ENCODE peak calls at places on chromosomes 2 and 18, in six cellular contexts. A is heart left ventricle, Q is spleen, Y is transverse colon, O is left ventricle myocardium inferior, S is upper lobe of left lung. U is an unnamed sample.
A peak's percentile ranks its signal among the peaks of the same experiment; 100 is the strongest.

GRCh38 chr2:72846171-72847095 is 20.6 kb upstream of the EXOC6B start:
- DNase-seq in A (no peak), Q (no peak), Y (no peak), O (no peak), S (no peak), U (no peak)

GRCh38 chr2:6866239-6866745 is 585 bp upstream of the CMPK2 start:
- DNase-seq in A (no peak), Q (peak; percentile 77), Y (peak; percentile 42), O (no peak), S (peak; percentile 64), U (no peak)

GRCh38 chr2:231927566-231927890 is 1.3 kb upstream of the NPPC start:
- DNase-seq in A (no peak), Q (no peak), Y (no peak), O (no peak), S (no peak), U (no peak)

GRCh38 chr2:30821960-30822359 is 14.7 kb upstream of the CAPN13 start:
- DNase-seq in A (no peak), Q (no peak), Y (no peak), O (no peak), S (no peak), U (no peak)

GRCh38 chr18:36811955-36812354 is 16.8 kb downstream of the TPGS2 start:
- DNase-seq in A (no peak), Q (no peak), Y (no peak), O (no peak), S (no peak), U (no peak)

GRCh38 chr2:142061733-142062132 is 69.1 kb downstream of the LRP1B start:
- DNase-seq in A (no peak), Q (no peak), Y (no peak), O (no peak), S (no peak), U (no peak)

GRCh38 chr18:7889515-7889914 is 322.4 kb downstream of the PTPRM start:
- DNase-seq in A (no peak), Q (no peak), Y (no peak), O (no peak), S (no peak), U (no peak)

GRCh38 chr18:10062292-10062940 is 148.6 kb downstream of the VAPA start:
- DNase-seq in A (no peak), Q (no peak), Y (no peak), O (no peak), S (no peak), U (no peak)

GRCh38 chr2:112155331-112156151 is 17.4 kb downstream of the FBLN7 start:
- DNase-seq in A (no peak), Q (peak; percentile 87), Y (no peak), O (no peak), S (no peak), U (no peak)

GRCh38 chr2:127864877-127865276 is 6.9 kb upstream of the POLR2D start:
- DNase-seq in A (no peak), Q (no peak), Y (peak; percentile 89), O (no peak), S (no peak), U (no peak)

DNA sequence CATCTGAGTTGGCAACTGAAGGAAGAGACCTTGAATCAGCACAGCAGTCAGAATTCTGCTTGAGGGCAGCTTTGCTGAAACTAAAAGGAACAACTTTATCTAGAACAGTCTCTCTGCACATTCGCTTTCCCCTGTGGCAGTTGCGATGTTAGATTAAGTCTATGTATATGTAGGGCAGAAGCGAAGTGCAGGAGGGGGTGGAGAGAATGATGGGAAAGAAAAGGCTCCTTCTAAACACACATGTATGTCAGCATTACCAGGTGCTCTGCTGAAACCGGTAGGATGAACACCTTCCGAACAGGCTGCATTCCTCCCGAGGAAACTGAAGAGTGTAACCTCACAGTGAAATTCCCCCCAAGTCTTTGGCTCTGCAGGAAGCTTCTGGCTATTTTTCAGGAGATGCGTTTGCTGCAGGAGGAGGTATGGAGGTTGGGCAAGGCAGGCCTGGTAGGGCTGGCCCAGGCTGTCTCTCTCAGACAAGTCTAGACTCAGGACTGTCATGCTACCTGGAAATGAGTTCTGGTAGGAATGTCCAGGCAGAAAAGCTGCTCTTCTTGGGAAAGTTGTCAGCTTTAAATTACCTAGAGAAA is 70.0 kb upstream of the ATL2 start:
- DNase-seq in A (no peak), Q (no peak), Y (no peak), O (no peak), S (no peak), U (no peak)
- H3K27ac ChIP-seq in A (no peak overlapping the region), Q (no peak overlapping the region), Y (peak overlapping the region; percentile 41), O (no peak overlapping the region), S (no peak overlapping the region), U (peak overlapping the region; percentile 38)

GRCh38 chr2:10948606-10949230 is 37.0 kb downstream of the KCNF1 start:
- DNase-seq in A (no peak), Q (peak; percentile 69), Y (no peak), O (no peak), S (no peak), U (no peak)
- H3K27ac ChIP-seq in A (no peak overlapping the region), Q (no peak overlapping the region), Y (no peak overlapping the region), O (no peak overlapping the region), S (no peak overlapping the region), U (no peak overlapping the region)

GRCh38 chr2:181310967-181311366 is 146.2 kb upstream of the ITGA4 start:
- DNase-seq in A (no peak), Q (peak; percentile 42), Y (no peak), O (no peak), S (no peak), U (no peak)
- H3K27ac ChIP-seq in A (no peak overlapping the region), Q (peak overlapping the region; percentile 84), Y (no peak overlapping the region), O (no peak overlapping the region), S (no peak overlapping the region), U (no peak overlapping the region)

DNA sequence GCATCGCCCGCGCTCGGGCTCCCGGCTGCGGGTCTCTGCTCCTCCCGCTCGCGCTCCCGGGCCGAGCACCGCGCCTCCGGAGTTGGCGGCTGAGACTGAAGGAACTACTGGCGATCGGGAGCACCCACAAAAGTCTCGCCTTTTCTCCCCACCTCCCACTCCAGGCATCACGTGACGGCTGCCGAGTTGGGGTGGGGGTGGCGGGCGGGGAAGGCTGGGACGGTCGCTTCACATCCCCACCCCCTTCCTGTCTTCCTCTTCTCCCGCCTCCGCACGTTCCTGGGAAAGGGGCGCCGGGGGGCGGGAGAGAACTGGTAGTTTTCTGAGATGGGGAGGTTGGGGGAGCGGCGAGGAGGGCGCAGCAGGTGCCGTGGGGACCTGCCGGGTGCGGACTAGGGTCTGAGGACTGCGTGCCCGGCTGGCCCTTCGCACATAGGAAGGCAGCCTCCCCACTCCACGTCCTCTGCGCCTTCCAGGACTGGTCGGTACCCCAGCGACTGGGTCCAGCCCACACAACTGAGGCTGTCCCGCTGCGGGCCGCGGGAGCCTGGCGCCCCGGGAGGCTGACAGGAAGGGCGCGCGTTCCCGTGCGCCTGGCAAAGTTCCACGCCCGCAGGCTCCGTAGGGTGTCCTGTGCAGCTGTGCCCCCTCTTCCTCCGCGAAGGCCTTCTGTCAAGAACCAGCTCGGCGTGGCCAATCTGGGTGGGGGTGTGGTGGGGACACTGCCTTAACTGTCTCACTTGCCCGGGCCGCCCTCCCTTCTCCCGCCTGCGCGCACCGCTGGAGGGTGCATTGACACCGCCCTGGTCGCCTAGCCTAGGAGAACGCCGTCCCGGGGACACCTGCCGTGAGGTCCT is at the start of gene LYPD1:
- DNase-seq in A (peak; percentile 28), Q (peak; percentile 74), Y (no peak), O (peak; percentile 18), S (no peak), U (no peak)
- H3K27ac ChIP-seq in A (no peak within 1 kb of the TSS), Q (no peak within 1 kb of the TSS), Y (no peak within 1 kb of the TSS), O (no peak within 1 kb of the TSS), S (no peak within 1 kb of the TSS), U (no peak within 1 kb of the TSS)

DNA sequence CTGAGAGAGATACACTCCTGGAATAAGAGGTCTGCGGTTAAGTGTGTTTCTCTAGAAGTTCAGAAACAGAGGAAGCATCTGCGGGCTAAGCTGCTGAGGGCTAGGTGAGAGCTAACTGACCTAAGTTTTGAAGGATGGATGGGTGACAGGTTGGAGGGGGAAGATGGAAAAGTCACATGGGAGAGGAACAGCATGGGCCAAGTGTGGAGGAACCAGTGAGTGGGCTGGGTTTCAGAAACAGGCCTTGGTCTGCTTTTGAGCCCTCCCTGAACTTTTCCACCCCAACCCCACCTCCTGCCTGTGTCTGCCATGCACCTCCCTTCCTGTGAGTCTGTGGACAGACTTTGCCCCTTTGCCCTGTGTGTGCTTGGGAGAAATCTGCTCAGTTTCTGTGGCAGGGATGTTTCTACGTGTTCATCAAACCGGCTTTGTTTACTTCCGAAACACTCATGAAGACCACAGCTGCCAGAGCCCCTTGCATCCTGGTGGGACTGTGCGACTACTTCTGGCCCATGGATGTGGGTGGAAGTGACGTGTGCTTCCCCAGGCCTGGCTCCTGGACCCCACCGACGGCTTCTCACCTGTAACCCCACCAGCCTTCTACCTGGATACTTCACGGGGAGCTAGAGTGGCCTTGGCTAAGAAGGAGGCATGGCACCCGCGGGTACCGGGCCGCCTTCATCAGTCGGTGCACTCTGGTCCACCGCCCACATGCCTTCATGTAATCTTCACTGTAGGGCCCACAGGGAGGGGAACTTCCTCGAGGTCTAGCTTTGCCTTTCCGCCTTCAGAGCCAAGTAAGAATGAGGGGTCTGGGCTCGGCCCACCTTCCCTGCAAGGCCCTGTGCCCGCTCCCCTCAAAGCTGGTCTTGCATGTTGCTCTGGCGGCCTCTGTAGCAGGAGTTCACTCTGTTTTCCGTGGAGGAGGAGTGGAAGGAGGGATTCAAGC is 1.4 kb upstream of the HPCAL1 start:
- DNase-seq in A (no peak), Q (peak; percentile 82), Y (peak; percentile 47), O (no peak), S (no peak), U (no peak)
- H3K27ac ChIP-seq in A (peak overlapping the region; percentile 81), Q (peak overlapping the region; percentile 86), Y (peak overlapping the region; percentile 82), O (peak overlapping the region; percentile 92), S (peak overlapping the region; percentile 91), U (peak overlapping the region; percentile 13)

GRCh38 chr2:33448216-33448899 is 28.1 kb upstream of the RASGRP3 start:
- DNase-seq in A (no peak), Q (no peak), Y (no peak), O (no peak), S (no peak), U (no peak)

GRCh38 chr2:33443272-33443829 is 33.1 kb upstream of the RASGRP3 start:
- DNase-seq in A (no peak), Q (no peak), Y (no peak), O (no peak), S (no peak), U (no peak)

GRCh38 chr2:33442528-33443069 is 33.9 kb upstream of the RASGRP3 start:
- DNase-seq in A (no peak), Q (no peak), Y (no peak), O (no peak), S (no peak), U (no peak)

GRCh38 chr2:33441235-33441810 is 35.1 kb upstream of the RASGRP3 start:
- DNase-seq in A (peak; percentile 56), Q (no peak), Y (peak; percentile 15), O (peak; percentile 37), S (peak; percentile 39), U (no peak)

DNA sequence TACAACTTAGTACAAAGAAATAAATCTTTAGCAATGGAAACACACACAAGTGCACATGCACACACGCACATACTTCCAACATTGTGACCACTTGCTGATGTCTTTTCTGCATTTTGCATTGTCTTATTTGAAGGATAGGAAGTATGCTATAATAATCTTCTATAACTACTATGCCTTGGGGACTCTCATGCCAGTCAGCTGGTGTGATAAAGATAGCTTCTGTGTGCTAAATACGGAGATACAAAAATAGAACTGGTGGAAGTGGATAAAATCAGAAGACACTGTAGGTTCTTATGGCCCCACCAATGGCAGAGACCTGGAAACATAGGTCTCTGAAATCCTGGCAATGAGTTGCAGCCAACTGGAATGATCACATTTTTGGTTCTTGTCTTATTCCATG is 31.5 kb upstream of the RASGRP3 start:
- DNase-seq in A (no peak), Q (no peak), Y (no peak), O (no peak), S (no peak), U (no peak)
- H3K27ac ChIP-seq in A (peak overlapping the region; percentile 25), Q (no peak overlapping the region), Y (no peak overlapping the region), O (peak overlapping the region; percentile 79), S (no peak overlapping the region), U (no peak overlapping the region)

U was measured in epithelial cell of prostate.